ENCODE peak calls at places on chromosomes 11 and 22, in seven cellular contexts. S, A, U, X, W, Z and B are unnamed samples.

GRCh38 chr11:104148074-104148473 is 15.9 kb downstream of the PDGFD start:
- DNase-seq in W (no peak), Z (no peak), U (no peak), S (no peak), X (no peak), A (no peak), B (no peak)

GRCh38 chr11:2791521-2792375 is 92.0 kb upstream of the KCNQ1OT1 start:
- DNase-seq in X (no peak), S (peak; percentile 32), Z (peak; percentile 22), W (no peak), U (peak; percentile 35), A (no peak), B (no peak)

GRCh38 chr22:45772726-45773125 is 101.1 kb downstream of the ATXN10 start:
- DNase-seq in A (no peak), W (no peak), X (no peak), Z (no peak), S (no peak), U (no peak), B (no peak)

GRCh38 chr11:118623291-118623655 is 15.9 kb downstream of the PHLDB1 start:
- DNase-seq in Z (no peak), U (no peak), W (no peak), S (peak; percentile 42), A (no peak), X (no peak), B (no peak)

GRCh38 chr11:96567193-96567592 is 177.4 kb downstream of the JRKL start:
- DNase-seq in X (no peak), S (no peak), A (no peak), U (no peak), Z (no peak), W (peak; percentile 30), B (peak; percentile 10)

GRCh38 chr11:95688501-95689222 is 100.9 kb downstream of the FAM76B start:
- DNase-seq in W (no peak), Z (no peak), S (no peak), U (no peak), X (no peak), A (no peak), B (peak; percentile 66)

GRCh38 chr22:35457729-35458546 is 58.0 kb downstream of the MCM5 start:
- DNase-seq in S (no peak), X (no peak), U (no peak), Z (no peak), W (no peak), A (no peak), B (no peak)

GRCh38 chr22:47193606-47194316 is 431.3 kb downstream of the TBC1D22A start:
- DNase-seq in A (no peak), X (no peak), U (peak; percentile 10), W (no peak), S (peak; percentile 13), Z (no peak), B (no peak)

GRCh38 chr11:64355078-64355940 is 3.7 kb upstream of the RPS6KA4 start:
- DNase-seq in S (peak; percentile 83), W (peak; percentile 84), A (peak; percentile 56), U (peak; percentile 76), X (peak; percentile 55), Z (no peak), B (no peak)

GRCh38 chr11:84437129-84438123 is 1151.3 kb upstream of the CCDC90B start:
- DNase-seq in U (no peak), Z (no peak), X (no peak), A (no peak), S (no peak), W (no peak), B (no peak)